ENCODE peak calls at places on chromosome 10, in six cellular contexts. V is GM06990, Q is colonic mucosa, N is spleen, C is heart left ventricle, Z is thoracic aorta. A is an unnamed sample.

GRCh38 chr10:37344413-37344812 is 219.0 kb downstream of the ANKRD30A start:
- DNase-seq in V (no peak), Q (no peak), N (no peak), C (no peak), Z (no peak), A (no peak)

GRCh38 chr10:86851329-86852207 is 95.1 kb downstream of the BMPR1A start:
- DNase-seq in V (no peak), Q (no peak), N (no peak), C (no peak), Z (no peak), A (no peak)

GRCh38 chr10:78774999-78775711 is 293.6 kb upstream of the ZMIZ1 start:
- DNase-seq in V (no peak), Q (no peak), N (no peak), C (no peak), Z (no peak), A (no peak)

GRCh38 chr10:101231092-101231491 is 1.8 kb upstream of the LBX1 start:
- DNase-seq in V (no peak), Q (no peak), N (no peak), C (no peak), Z (no peak), A (no peak)

GRCh38 chr10:5543628-5544027 is 18.9 kb downstream of the CALML3 start:
- DNase-seq in V (no peak), Q (no peak), N (no peak), C (no peak), Z (no peak), A (no peak)

GRCh38 chr10:35693800-35694199 is 51.7 kb upstream of the FZD8 start:
- DNase-seq in V (no peak), Q (no peak), N (no peak), C (no peak), Z (no peak), A (no peak)

GRCh38 chr10:19605806-19606205 is 210.4 kb upstream of the PLXDC2 start:
- DNase-seq in V (no peak), Q (no peak), N (no peak), C (no peak), Z (no peak), A (no peak)

GRCh38 chr10:70909326-70909935 is 21.1 kb upstream of the PCBD1 start:
- DNase-seq in V (no peak), Q (no peak), N (peak; percentile 47), C (no peak), Z (no peak), A (no peak)

GRCh38 chr10:73584737-73585136 is 6.4 kb downstream of the USP54 start:
- DNase-seq in V (no peak), Q (no peak), N (no peak), C (no peak), Z (no peak), A (no peak)

GRCh38 chr10:35040761-35041501 is 49.2 kb downstream of the CUL2 start:
- DNase-seq in V (no peak), Q (no peak), N (no peak), C (no peak), Z (no peak), A (no peak)

GRCh38 chr10:74063256-74063655 is 65.3 kb downstream of the VCL start:
- DNase-seq in V (no peak), Q (no peak), N (no peak), C (no peak), Z (no peak), A (no peak)

GRCh38 chr10:92068900-92069299 is 145.3 kb downstream of the BTAF1 start:
- DNase-seq in V (no peak), Q (no peak), N (no peak), C (no peak), Z (no peak), A (no peak)

GRCh38 chr10:12780634-12781601 is 220.6 kb downstream of the CCDC3 start:
- DNase-seq in V (no peak), Q (no peak), N (no peak), C (no peak), Z (no peak), A (no peak)

GRCh38 chr10:470339-471003 is 219.0 kb downstream of the DIP2C start:
- DNase-seq in V (no peak), Q (no peak), N (no peak), C (no peak), Z (no peak), A (no peak)

GRCh38 chr10:128062837-128063563 is 63.2 kb downstream of the MKI67 start:
- DNase-seq in V (peak; percentile 72), Q (no peak), N (peak; percentile 90), C (peak; percentile 51), Z (no peak), A (peak; percentile 39)

GRCh38 chr10:29874604-29875269 is 184.6 kb downstream of the JCAD start:
- DNase-seq in V (no peak), Q (no peak), N (no peak), C (no peak), Z (no peak), A (no peak)

GRCh38 chr10:80425901-80426300 is 17.6 kb downstream of the PRXL2A start:
- DNase-seq in V (no peak), Q (no peak), N (no peak), C (no peak), Z (no peak), A (no peak)

GRCh38 chr10:24465899-24466615 is 257.1 kb downstream of the KIAA1217 start:
- DNase-seq in V (peak; percentile 38), Q (peak; percentile 75), N (no peak), C (no peak), Z (no peak), A (peak; percentile 16)

GRCh38 chr10:101071266-101071884 is 9.6 kb downstream of the KAZALD1 start:
- DNase-seq in V (no peak), Q (no peak), N (no peak), C (no peak), Z (no peak), A (no peak)

GRCh38 chr10:95820363-95820762 is 64.4 kb downstream of the ENTPD1 start:
- DNase-seq in V (peak; percentile 58), Q (no peak), N (no peak), C (no peak), Z (no peak), A (no peak)

GRCh38 chr10:104332243-104333036 is 5.8 kb downstream of the ITPRIP start:
- DNase-seq in V (no peak), Q (no peak), N (peak; percentile 30), C (peak; percentile 27), Z (no peak), A (no peak)

GRCh38 chr10:3222068-3222467 is 49.5 kb upstream of the PITRM1 start:
- DNase-seq in V (no peak), Q (no peak), N (no peak), C (no peak), Z (no peak), A (no peak)

GRCh38 chr10:78362406-78363022 is 328.9 kb downstream of the RPS24 start:
- DNase-seq in V (no peak), Q (no peak), N (peak; percentile 79), C (peak; percentile 40), Z (no peak), A (no peak)

GRCh38 chr10:62093863-62094291 is 174.8 kb downstream of the RTKN2 start:
- DNase-seq in V (no peak), Q (peak; percentile 16), N (no peak), C (no peak), Z (no peak), A (no peak)

GRCh38 chr10:44955408-44956070 is 4.1 kb upstream of the RASSF4 start:
- DNase-seq in V (no peak), Q (peak; percentile 17), N (peak; percentile 48), C (peak; percentile 12), Z (no peak), A (no peak)

GRCh38 chr10:119090968-119091367 is 10.4 kb upstream of the EIF3A start:
- DNase-seq in V (peak; percentile 32), Q (peak; percentile 64), N (no peak), C (no peak), Z (no peak), A (no peak)

GRCh38 chr10:69367469-69367868 is 49.2 kb downstream of the TACR2 start:
- DNase-seq in V (no peak), Q (no peak), N (no peak), C (no peak), Z (no peak), A (no peak)

DNA sequence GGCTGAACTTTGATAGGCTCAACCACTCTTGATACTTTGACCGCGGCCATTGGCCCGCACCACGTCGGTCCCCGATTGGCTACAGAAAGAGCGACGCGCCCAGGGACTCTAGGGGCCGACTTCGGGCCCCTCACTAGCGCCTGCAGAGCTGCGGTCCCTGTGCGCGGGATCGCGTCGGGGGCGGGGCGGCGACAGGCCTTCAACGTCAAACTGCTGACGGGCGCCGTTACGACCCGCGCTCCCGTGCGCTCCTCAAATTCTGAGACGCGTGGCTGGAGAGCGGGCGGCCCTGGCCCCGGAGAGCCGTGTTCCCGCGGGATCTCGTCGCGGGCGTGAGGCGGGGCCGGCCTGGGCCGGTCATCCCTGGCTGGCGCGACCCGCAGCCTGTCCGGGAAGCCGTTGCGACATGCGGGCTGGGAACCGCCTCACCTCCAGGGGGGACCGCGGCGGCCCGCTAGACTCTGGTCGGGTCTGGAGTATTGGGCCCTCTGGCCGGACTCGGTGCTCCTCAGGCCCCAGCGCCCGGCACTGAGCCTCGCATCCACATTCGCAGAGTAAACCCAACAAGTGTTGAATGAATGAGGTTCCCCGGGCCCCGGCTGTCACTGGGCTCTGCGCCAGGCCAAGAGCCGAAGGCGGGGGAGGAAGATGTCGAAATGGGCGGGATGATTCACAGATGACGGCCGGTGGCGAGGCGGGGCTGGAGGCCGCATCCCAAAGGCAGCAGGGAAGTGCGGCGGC is 644 bp upstream of the SLC25A28 start:
- DNase-seq in V (peak; percentile 99), Q (peak; percentile 94), N (peak; percentile 97), C (peak; percentile 92), Z (peak; percentile 75), A (peak; percentile 81)
- TF ChIP-seq CTCF in V (no peak), Q (no peak), N (no peak), C (no peak), Z (no peak), A (no peak)

GRCh38 chr10:20768849-20769248 is 128.3 kb downstream of the NEBL start:
- DNase-seq in V (no peak), Q (no peak), N (no peak), C (no peak), Z (no peak), A (no peak)
- TF ChIP-seq CTCF in V (no peak), Q (peak; percentile 28), N (no peak), C (peak; percentile 71), Z (peak; percentile 50), A (no peak)

GRCh38 chr10:123380491-123381085 is 226.4 kb downstream of the BUB3 start:
- DNase-seq in V (no peak), Q (no peak), N (no peak), C (no peak), Z (no peak), A (no peak)
- TF ChIP-seq CTCF in V (peak; percentile 42), Q (no peak), N (peak; percentile 29), C (peak; percentile 21), Z (no peak), A (no peak)

DNA sequence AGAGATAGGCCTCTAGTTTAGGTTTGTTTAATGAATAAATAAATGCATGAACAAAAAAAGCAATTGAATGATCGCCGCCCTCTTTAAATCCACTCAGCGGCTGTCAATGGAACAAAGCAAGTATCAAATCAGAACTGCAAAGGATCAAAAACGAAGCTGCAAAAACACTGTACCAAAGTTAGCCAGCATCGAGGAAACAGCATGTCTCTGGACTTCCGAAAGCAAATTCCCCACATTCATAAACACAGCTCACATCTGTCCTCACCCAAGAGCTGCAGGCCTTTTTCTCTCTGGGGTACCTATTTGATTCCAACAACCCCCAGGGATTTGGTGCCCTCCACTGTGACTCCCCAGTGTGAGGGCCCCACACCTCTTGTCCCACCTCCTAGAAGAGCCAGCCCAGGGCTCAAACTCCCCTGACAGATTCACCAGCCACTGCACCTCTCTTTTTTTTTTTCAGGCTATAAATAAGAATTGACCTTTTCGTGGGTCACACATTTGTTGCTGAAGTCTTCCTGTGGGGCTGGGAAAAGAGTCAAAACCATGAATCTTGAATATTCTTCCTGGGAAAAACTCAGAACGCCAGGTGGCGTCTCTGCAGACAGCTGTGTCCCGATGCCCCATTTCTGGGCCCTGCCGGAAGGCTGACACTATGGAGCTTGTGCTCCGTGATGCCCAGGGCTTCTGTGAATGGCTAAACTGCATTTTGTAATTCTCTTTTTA is 51.8 kb downstream of the HSPA12A start:
- DNase-seq in V (no peak), Q (no peak), N (no peak), C (peak; percentile 54), Z (no peak), A (no peak)
- TF ChIP-seq CTCF in V (no peak), Q (no peak), N (no peak), C (peak; percentile 63), Z (peak; percentile 59), A (no peak)